ENCODE peak calls at places on chromosomes 13 and 19, in four cellular contexts. C is K562, P is HepG2, K is GM12878. A is an unnamed sample.

GRCh38 chr19:55319786-55320185 is 5.4 kb downstream of the TMEM150B start:
- DNase-seq in C (peak), P (no peak), K (no peak), A (peak)

GRCh38 chr19:34313188-34313587 is 51.8 kb upstream of the GPI start:
- DNase-seq in C (no peak), P (no peak), K (no peak), A (no peak)

GRCh38 chr19:57338798-57339378 is 12.2 kb upstream of the ZNF304 start:
- DNase-seq in C (no peak), P (no peak), K (no peak), A (no peak)

GRCh38 chr13:94050039-94050438 is 429.4 kb downstream of the DCT start:
- DNase-seq in C (no peak), P (peak), K (no peak), A (no peak)

GRCh38 chr19:46863818-46864629 is 3.2 kb downstream of the ARHGAP35 start:
- DNase-seq in C (no peak), P (peak), K (no peak), A (peak)

GRCh38 chr13:83780201-83780600 is 102.1 kb downstream of the SLITRK1 start:
- DNase-seq in C (peak), P (peak), K (no peak), A (peak)

GRCh38 chr13:50085063-50085462 is 69.8 kb downstream of the KCNRG start:
- DNase-seq in C (no peak), P (peak), K (no peak), A (no peak)

GRCh38 chr13:100526299-100527030 is 62.1 kb downstream of the GGACT start:
- DNase-seq in C (no peak), P (no peak), K (no peak), A (no peak)

GRCh38 chr19:19606021-19606420 is 12.5 kb downstream of the PBX4 start:
- DNase-seq in C (no peak), P (no peak), K (no peak), A (no peak)

GRCh38 chr19:4023600-4024398 is 16.3 kb downstream of the PIAS4 start:
- DNase-seq in C (no peak), P (no peak), K (no peak), A (no peak)

GRCh38 chr13:20401958-20402856 is 123.5 kb downstream of the CRYL1 start:
- DNase-seq in C (no peak), P (no peak), K (no peak), A (no peak)

GRCh38 chr13:44326961-44327360 is 46.7 kb upstream of the SERP2 start:
- DNase-seq in C (no peak), P (no peak), K (no peak), A (no peak)

GRCh38 chr13:20448470-20448869 is 77.2 kb downstream of the CRYL1 start:
- DNase-seq in C (no peak), P (no peak), K (no peak), A (no peak)

GRCh38 chr19:2336528-2337328 is 8.2 kb downstream of the SPPL2B start:
- DNase-seq in C (no peak), P (no peak), K (no peak), A (no peak)

GRCh38 chr13:51626749-51627148 is 42.5 kb downstream of the WDFY2 start:
- DNase-seq in C (no peak), P (no peak), K (no peak), A (no peak)

GRCh38 chr13:101916108-101916757 is 463.8 kb downstream of the ITGBL1 start:
- DNase-seq in C (no peak), P (no peak), K (no peak), A (peak)

GRCh38 chr19:29677001-29677781 is 11.9 kb downstream of the PLEKHF1 start:
- DNase-seq in C (no peak), P (no peak), K (no peak), A (no peak)

GRCh38 chr13:33639158-33639557 is 178.8 kb upstream of the RFC3 start:
- DNase-seq in C (no peak), P (peak), K (no peak), A (no peak)

GRCh38 chr13:25732146-25732865 is 319.5 kb downstream of the SHISA2 start:
- DNase-seq in C (no peak), P (no peak), K (no peak), A (no peak)

DNA sequence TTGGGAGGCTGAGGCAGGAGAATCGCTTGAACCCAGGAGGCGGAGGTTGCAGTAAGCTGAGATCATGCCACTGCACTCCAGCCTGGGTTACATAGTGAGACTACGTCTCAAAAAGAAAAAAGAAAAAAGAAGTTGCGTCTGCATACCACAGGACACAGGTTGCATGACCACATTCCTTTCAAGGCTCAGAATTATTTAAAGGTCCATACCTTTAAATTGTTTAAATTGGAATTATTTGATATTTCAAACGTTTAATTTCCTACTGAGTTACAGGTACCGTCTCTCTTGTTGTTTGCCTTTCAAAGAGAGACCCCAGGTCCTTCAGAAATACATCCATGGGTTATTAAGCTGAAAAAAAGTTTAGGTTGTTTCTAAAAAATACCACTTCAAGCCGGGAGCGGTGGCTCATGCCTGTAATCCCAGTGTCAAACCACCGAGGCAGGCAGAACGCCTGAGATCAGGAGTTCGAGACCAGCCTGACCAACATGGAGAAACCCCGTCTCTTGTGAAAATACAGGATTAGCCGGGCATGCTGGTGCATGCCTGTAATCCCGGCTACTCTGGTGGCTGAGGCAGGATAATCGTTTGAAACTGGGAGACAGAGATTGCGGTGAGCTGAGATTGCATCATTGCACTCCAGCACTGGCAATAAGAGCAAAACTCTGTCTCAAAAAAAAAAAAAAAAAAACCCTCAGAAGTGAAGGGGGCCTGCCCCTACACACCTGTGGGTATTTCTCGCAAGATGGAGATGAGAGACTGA is 18.6 kb downstream of the ZNF816 start:
- DNase-seq in C (no peak), P (peak), K (no peak), A (no peak)
- TF ChIP-seq NR2C2 in C (no peak), P (no peak), K (no peak), A (no peak)

DNA sequence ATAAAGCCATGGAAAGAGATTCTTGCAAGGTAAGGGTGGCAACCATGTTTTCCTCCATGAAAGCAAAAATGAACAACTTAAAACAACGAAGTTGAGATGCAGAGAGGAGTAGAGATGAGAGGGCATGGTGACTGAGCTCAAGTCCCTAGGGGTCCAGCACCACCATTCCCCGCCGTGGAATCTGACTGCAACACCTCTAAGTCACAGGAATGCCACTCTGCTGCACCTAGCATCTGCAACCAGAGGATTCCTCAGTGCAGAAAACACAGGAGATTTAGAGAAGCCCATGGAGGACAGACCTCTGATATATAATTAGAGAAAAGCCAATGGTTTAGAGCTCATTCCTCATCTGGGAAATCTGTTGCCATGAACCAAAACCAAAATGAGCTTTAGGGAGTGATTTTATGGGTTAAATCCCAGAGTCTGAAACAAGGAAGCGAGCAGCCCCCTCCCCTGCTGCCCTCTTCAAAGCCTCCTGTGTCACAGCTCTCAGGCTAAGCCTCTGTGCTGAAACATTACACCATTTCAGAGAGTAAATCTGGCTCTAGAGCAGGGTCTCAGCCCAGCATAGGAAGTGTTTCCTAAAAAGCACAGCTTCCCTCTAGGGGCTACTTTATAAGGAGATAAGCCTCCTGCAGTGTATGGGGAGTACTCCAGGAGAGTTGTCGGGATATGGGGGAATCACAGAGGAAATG is 1043.6 kb downstream of the UQCRFS1 start:
- DNase-seq in C (no peak), P (no peak), K (no peak), A (peak)
- TF ChIP-seq MAX in C (no peak), P (no peak), K (no peak), A (no peak)

GRCh38 chr19:20926796-20927195 is 3.7 kb downstream of the ZNF85 start:
- DNase-seq in C (no peak), P (peak), K (no peak), A (no peak)
- TF ChIP-seq ATF3 in C (no peak), P (no peak), K (no peak), A (no peak)

DNA sequence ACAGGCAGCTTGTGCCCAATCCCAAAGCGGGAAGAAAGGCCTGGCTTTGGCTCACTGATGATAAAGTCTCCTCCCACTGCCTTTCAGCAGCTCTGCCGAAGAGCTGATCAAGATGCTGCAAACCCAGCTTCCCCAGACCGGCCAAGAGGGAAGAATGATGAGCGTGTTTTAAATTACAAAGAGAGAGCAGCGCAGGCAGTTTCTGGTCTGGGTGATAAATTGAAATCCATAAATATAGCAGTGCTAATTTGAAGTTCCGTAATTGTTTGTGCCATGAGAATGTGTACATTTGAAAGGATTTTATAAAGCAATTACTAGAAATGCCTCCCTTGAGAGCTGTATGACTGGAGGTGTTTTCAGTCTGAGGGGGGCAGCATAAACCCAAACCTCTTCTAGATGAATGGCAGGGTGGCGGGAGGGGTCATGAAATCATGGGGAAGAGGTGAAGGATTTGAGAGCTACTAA is 171.8 kb downstream of the STK24 start:
- DNase-seq in C (no peak), P (no peak), K (no peak), A (peak)
- TF ChIP-seq NR2C2 in C (no peak), P (no peak), K (no peak), A (no peak)

GRCh38 chr19:14494910-14495677 is 833 bp downstream of the GIPC1 start:
- DNase-seq in C (no peak), P (no peak), K (no peak), A (no peak)

GRCh38 chr19:14496029-14496848 is at the start of gene GIPC1:
- DNase-seq in C (peak), P (peak), K (peak), A (peak)

GRCh38 chr19:14494451-14494850 is 1.5 kb downstream of the GIPC1 start:
- DNase-seq in C (no peak), P (no peak), K (no peak), A (no peak)

GRCh38 chr19:14496849-14497346 is 971 bp upstream of the GIPC1 start:
- DNase-seq in C (no peak), P (no peak), K (no peak), A (no peak)

DNA sequence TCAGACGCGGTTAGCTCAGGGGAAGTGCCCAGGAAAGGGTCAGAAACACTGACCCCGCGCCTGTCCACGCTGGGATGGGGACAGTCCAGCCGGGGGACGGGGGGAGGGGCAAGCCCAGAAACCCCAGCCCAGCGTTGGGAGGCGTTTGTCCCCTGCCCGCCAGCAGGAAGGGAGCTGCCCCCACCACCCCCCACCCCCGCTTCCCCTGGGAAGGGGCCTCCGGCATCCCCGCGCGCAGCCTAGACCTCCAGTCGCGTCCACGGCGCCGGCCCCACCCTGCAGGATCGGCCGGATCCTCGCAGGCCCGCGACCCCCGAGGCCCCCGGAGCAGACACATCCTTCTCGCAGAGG is 274 bp downstream of the GIPC1 start:
- DNase-seq in C (peak), P (no peak), K (no peak), A (no peak)
- TF ChIP-seq MAX in C (no peak), P (no peak), K (no peak), A (no peak)

DNA sequence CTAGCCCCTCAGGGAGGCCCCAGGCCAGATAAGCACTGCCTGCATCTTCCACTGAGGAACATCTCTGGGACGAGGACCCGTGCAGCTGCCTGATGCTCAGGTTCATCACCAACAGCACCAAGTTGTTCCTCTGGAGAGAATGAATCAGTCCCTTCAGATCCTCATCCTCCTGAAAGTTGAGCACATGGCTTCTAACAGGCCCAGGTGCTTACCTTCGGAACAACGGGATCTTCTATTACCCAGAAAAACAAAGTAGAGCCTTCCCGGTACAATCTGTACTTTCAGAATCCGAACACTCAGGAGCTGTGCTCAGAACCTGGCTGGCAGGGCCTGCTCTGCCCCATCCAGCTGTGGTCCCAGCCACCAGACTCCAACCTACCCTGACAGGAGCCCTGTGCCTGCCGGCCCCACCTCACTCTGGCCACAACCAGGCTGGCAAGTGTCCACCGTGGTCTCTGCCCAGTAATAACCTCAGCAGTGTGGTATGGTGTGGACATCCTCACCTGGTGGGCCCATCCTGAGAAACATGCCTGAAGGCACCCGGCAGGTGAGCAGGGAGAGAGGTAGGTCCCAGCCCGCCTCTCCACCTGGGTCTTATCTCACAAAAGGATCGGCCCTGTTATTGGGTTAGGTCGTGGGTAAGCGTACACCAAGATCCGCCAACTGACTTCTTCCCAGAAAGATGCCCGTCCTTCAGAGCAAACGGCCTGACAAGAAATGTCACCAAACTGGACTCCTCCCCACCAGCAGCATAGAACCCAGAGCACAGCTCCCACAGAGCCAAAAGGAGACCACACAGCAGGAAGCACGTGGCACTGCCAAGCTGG is 34.1 kb downstream of the ELL start:
- DNase-seq in C (no peak), P (no peak), K (no peak), A (no peak)
- TF ChIP-seq ATF3 in C (no peak), P (no peak), K (no peak), A (no peak)

GRCh38 chr19:58558066-58558622 is at the start of gene UBE2M:
- DNase-seq in C (peak), P (no peak), K (no peak), A (peak)
- TF ChIP-seq NR2C2 in C (peak), P (peak), K (no peak), A (peak)

GRCh38 chr19:17749912-17750317 is 1.4 kb upstream of the FCHO1 start:
- DNase-seq in C (peak), P (no peak), K (no peak), A (no peak)
- TF ChIP-seq MAX in C (no peak), P (no peak), K (no peak), A (no peak)

A was measured in WTC11.